ENCODE peak calls at places on chromosome 10, in five cellular contexts. One of them, this sample, is unnamed. For H3K9me3, the result is how much of the 10 kb centered on the place peaks cover.

GRCh38 chr10:29757551-29758297 is 123.0 kb upstream of the SVIL start:
- DNase-seq in neural progenitor cell: no peak
- DNase-seq in gastrocnemius medialis: no peak
- DNase-seq in aorta: no peak
- DNase-seq in lower lobe of right lung: no peak
- DNase-seq in this sample: no peak

GRCh38 chr10:114057845-114058244 is 14.2 kb downstream of the ADRB1 start:
- DNase-seq in lower lobe of right lung: no peak
- DNase-seq in neural progenitor cell: no peak
- DNase-seq in aorta: no peak
- DNase-seq in gastrocnemius medialis: no peak
- DNase-seq in this sample: no peak

GRCh38 chr10:50511512-50512213 is 112.1 kb downstream of the SGMS1 start:
- DNase-seq in aorta: no peak
- DNase-seq in lower lobe of right lung: no peak
- DNase-seq in gastrocnemius medialis: no peak
- DNase-seq in neural progenitor cell: no peak
- DNase-seq in this sample: no peak

GRCh38 chr10:17161788-17162187 is 32.2 kb upstream of the CUBN start:
- DNase-seq in neural progenitor cell: no peak
- DNase-seq in aorta: no peak
- DNase-seq in gastrocnemius medialis: no peak
- DNase-seq in lower lobe of right lung: no peak
- DNase-seq in this sample: no peak

GRCh38 chr10:86062647-86063145 is 303.9 kb downstream of the GRID1 start:
- DNase-seq in gastrocnemius medialis: no peak
- DNase-seq in neural progenitor cell: no peak
- DNase-seq in lower lobe of right lung: no peak
- DNase-seq in aorta: no peak
- DNase-seq in this sample: no peak

GRCh38 chr10:93742633-93743349 is 14.9 kb upstream of the LGI1 start:
- DNase-seq in gastrocnemius medialis: no peak
- DNase-seq in lower lobe of right lung: no peak
- DNase-seq in neural progenitor cell: no peak
- DNase-seq in aorta: no peak
- DNase-seq in this sample: no peak

GRCh38 chr10:88989423-88989822 is 1.2 kb upstream of the FAS start:
- DNase-seq in lower lobe of right lung: no peak
- DNase-seq in gastrocnemius medialis: no peak
- DNase-seq in neural progenitor cell: no peak
- DNase-seq in aorta: no peak
- DNase-seq in this sample: no peak

GRCh38 chr10:114374141-114374791 is 30.0 kb downstream of the AFAP1L2 start:
- DNase-seq in aorta: peak
- DNase-seq in neural progenitor cell: no peak
- DNase-seq in gastrocnemius medialis: no peak
- DNase-seq in lower lobe of right lung: no peak
- DNase-seq in this sample: peak

GRCh38 chr10:110641256-110641655 is 2.9 kb upstream of the RBM20 start:
- DNase-seq in aorta: no peak
- DNase-seq in gastrocnemius medialis: peak
- DNase-seq in lower lobe of right lung: no peak
- DNase-seq in neural progenitor cell: peak
- DNase-seq in this sample: peak

GRCh38 chr10:19245889-19246841 is 197.6 kb downstream of the MALRD1 start:
- DNase-seq in gastrocnemius medialis: no peak
- DNase-seq in aorta: no peak
- DNase-seq in lower lobe of right lung: no peak
- DNase-seq in neural progenitor cell: no peak
- DNase-seq in this sample: no peak

GRCh38 chr10:124354411-124355382 is 64.0 kb downstream of the OAT start:
- DNase-seq in neural progenitor cell: peak
- DNase-seq in lower lobe of right lung: peak
- DNase-seq in aorta: peak
- DNase-seq in gastrocnemius medialis: peak
- DNase-seq in this sample: peak

GRCh38 chr10:19014034-19014433 is 34.6 kb upstream of the MALRD1 start:
- DNase-seq in neural progenitor cell: no peak
- DNase-seq in aorta: no peak
- DNase-seq in gastrocnemius medialis: no peak
- DNase-seq in lower lobe of right lung: no peak
- DNase-seq in this sample: no peak

GRCh38 chr10:19795691-19796090 is 20.5 kb upstream of the PLXDC2 start:
- DNase-seq in gastrocnemius medialis: no peak
- DNase-seq in neural progenitor cell: no peak
- DNase-seq in lower lobe of right lung: no peak
- DNase-seq in aorta: no peak
- DNase-seq in this sample: no peak

GRCh38 chr10:3805791-3806381 is 20.9 kb upstream of the KLF6 start:
- DNase-seq in lower lobe of right lung: no peak
- DNase-seq in aorta: no peak
- DNase-seq in gastrocnemius medialis: no peak
- DNase-seq in neural progenitor cell: no peak
- DNase-seq in this sample: peak

GRCh38 chr10:20195076-20195475 is 378.8 kb downstream of the PLXDC2 start:
- DNase-seq in neural progenitor cell: no peak
- DNase-seq in aorta: no peak
- DNase-seq in lower lobe of right lung: no peak
- DNase-seq in gastrocnemius medialis: no peak
- DNase-seq in this sample: no peak

GRCh38 chr10:5196613-5197234 is at the start of gene AKR1C4:
- DNase-seq in gastrocnemius medialis: no peak
- DNase-seq in lower lobe of right lung: no peak
- DNase-seq in aorta: no peak
- DNase-seq in neural progenitor cell: no peak
- DNase-seq in this sample: no peak

GRCh38 chr10:35493196-35494118 is 111.7 kb upstream of the GJD4 start:
- DNase-seq in neural progenitor cell: no peak
- DNase-seq in lower lobe of right lung: no peak
- DNase-seq in aorta: no peak
- DNase-seq in gastrocnemius medialis: peak
- DNase-seq in this sample: no peak

GRCh38 chr10:49682879-49683278 is 3.4 kb downstream of the C10orf53 start:
- DNase-seq in lower lobe of right lung: no peak
- DNase-seq in neural progenitor cell: no peak
- DNase-seq in gastrocnemius medialis: no peak
- DNase-seq in aorta: no peak
- DNase-seq in this sample: no peak

GRCh38 chr10:108877130-108877529 is 1046.2 kb downstream of the XPNPEP1 start:
- DNase-seq in neural progenitor cell: no peak
- DNase-seq in aorta: no peak
- DNase-seq in gastrocnemius medialis: no peak
- DNase-seq in lower lobe of right lung: no peak
- DNase-seq in this sample: no peak

GRCh38 chr10:66467042-66467441 is 458.8 kb upstream of the LRRTM3 start:
- DNase-seq in lower lobe of right lung: no peak
- DNase-seq in neural progenitor cell: no peak
- DNase-seq in aorta: no peak
- DNase-seq in gastrocnemius medialis: no peak
- DNase-seq in this sample: no peak

GRCh38 chr10:66472156-66472555 is 453.7 kb upstream of the LRRTM3 start:
- DNase-seq in aorta: no peak
- DNase-seq in neural progenitor cell: no peak
- DNase-seq in lower lobe of right lung: no peak
- DNase-seq in gastrocnemius medialis: no peak
- DNase-seq in this sample: no peak

GRCh38 chr10:66466622-66467021 is 459.2 kb upstream of the LRRTM3 start:
- DNase-seq in gastrocnemius medialis: no peak
- DNase-seq in lower lobe of right lung: no peak
- DNase-seq in neural progenitor cell: no peak
- DNase-seq in aorta: no peak
- DNase-seq in this sample: no peak
- H3K9me3 ChIP-seq in gastrocnemius medialis: under half
- H3K9me3 ChIP-seq in lower lobe of right lung: under half
- H3K9me3 ChIP-seq in neural progenitor cell: under half
- H3K9me3 ChIP-seq in aorta: under half
- H3K9me3 ChIP-seq in this sample: under half

GRCh38 chr10:58243269-58243668 is 24.4 kb downstream of the IPMK start:
- DNase-seq in aorta: no peak
- DNase-seq in lower lobe of right lung: no peak
- DNase-seq in neural progenitor cell: no peak
- DNase-seq in gastrocnemius medialis: no peak
- DNase-seq in this sample: no peak
- H3K9me3 ChIP-seq in aorta: under half
- H3K9me3 ChIP-seq in lower lobe of right lung: under half
- H3K9me3 ChIP-seq in neural progenitor cell: under half
- H3K9me3 ChIP-seq in gastrocnemius medialis: under half
- H3K9me3 ChIP-seq in this sample: under half

DNA sequence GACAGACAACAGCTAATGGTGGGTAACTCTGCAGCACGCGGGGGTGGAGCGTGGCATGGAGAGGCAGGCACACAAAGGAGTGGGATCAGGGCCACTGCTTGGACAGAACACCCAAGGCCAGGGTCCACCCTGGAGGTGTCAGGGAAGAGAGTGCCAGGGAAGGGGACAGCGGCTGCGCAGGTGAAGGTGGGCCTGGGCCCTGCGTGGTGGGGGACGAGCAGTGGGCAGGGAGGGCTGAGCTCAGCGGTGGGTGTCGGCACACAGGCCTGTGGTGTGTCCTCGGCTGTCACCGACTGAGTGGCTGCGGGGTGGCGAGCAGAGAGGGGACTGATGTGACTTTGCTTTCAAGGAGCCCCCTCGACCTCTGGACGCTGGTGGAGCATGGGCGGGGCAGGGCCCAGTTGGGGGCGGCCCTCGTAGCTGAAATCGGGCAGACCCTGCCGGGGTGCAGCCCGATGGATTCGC is 8.4 kb upstream of the SCART1 start:
- DNase-seq in neural progenitor cell: no peak
- DNase-seq in lower lobe of right lung: no peak
- DNase-seq in aorta: peak
- DNase-seq in gastrocnemius medialis: no peak
- DNase-seq in this sample: no peak
- H3K9me3 ChIP-seq in neural progenitor cell: under half
- H3K9me3 ChIP-seq in lower lobe of right lung: under half
- H3K9me3 ChIP-seq in aorta: under half
- H3K9me3 ChIP-seq in gastrocnemius medialis: under half
- H3K9me3 ChIP-seq in this sample: under half

GRCh38 chr10:21832751-21833150 is 170.8 kb downstream of the DNAJC1 start:
- DNase-seq in aorta: no peak
- DNase-seq in gastrocnemius medialis: no peak
- DNase-seq in neural progenitor cell: no peak
- DNase-seq in lower lobe of right lung: no peak
- DNase-seq in this sample: no peak
- H3K9me3 ChIP-seq in aorta: under half
- H3K9me3 ChIP-seq in gastrocnemius medialis: under half
- H3K9me3 ChIP-seq in neural progenitor cell: under half
- H3K9me3 ChIP-seq in lower lobe of right lung: half or more
- H3K9me3 ChIP-seq in this sample: under half

DNA sequence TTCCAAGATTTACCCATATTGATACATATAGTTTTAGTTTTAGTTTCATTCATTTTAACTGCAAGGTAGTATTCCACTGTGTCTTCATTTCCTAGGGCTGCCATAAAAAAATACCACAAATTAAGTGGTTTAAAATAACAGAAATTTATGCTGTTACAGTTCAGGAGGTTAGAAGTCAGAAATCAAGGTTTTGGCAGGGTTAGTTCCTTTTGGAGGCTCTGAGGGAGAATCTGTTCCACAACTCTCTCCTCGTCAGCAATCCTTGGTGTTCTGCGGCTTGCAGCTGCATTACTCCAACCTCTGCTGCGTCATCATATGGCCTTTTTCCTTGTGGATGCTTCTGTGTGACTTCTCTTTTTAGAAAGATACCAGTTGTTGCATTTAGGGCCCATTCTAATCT is 176.2 kb downstream of the DNAJC1 start:
- DNase-seq in gastrocnemius medialis: no peak
- DNase-seq in aorta: no peak
- DNase-seq in neural progenitor cell: no peak
- DNase-seq in lower lobe of right lung: no peak
- DNase-seq in this sample: no peak
- H3K9me3 ChIP-seq in gastrocnemius medialis: under half
- H3K9me3 ChIP-seq in aorta: under half
- H3K9me3 ChIP-seq in neural progenitor cell: under half
- H3K9me3 ChIP-seq in lower lobe of right lung: half or more
- H3K9me3 ChIP-seq in this sample: half or more

GRCh38 chr10:42648512-42648911 is 10.1 kb upstream of the ZNF33B start:
- DNase-seq in aorta: no peak
- DNase-seq in lower lobe of right lung: no peak
- DNase-seq in gastrocnemius medialis: no peak
- DNase-seq in neural progenitor cell: no peak
- DNase-seq in this sample: no peak
- H3K9me3 ChIP-seq in aorta: under half
- H3K9me3 ChIP-seq in lower lobe of right lung: under half
- H3K9me3 ChIP-seq in gastrocnemius medialis: under half
- H3K9me3 ChIP-seq in neural progenitor cell: under half
- H3K9me3 ChIP-seq in this sample: under half